ENCODE peak calls at places on chromosomes 16 and 17, in five cellular contexts. One of them, this sample, is unnamed.
A peak's percentile ranks its signal among the peaks of the same experiment; 100 is the strongest.

GRCh38 chr17:72079700-72080099 is 41.1 kb upstream of the SOX9 start:
- DNase-seq in cardiac fibroblast: peak; percentile 2
- DNase-seq in psoas muscle: no peak
- DNase-seq in kidney epithelial cell: no peak
- DNase-seq in left ventricle myocardium inferior: no peak
- DNase-seq in this sample: no peak

GRCh38 chr17:3926860-3927627 is 10.8 kb upstream of the P2RX1 start:
- DNase-seq in cardiac fibroblast: no peak
- DNase-seq in kidney epithelial cell: no peak
- DNase-seq in psoas muscle: no peak
- DNase-seq in left ventricle myocardium inferior: no peak
- DNase-seq in this sample: no peak

GRCh38 chr16:50244504-50245416 is 21.6 kb upstream of the ADCY7 start:
- DNase-seq in left ventricle myocardium inferior: no peak
- DNase-seq in psoas muscle: no peak
- DNase-seq in kidney epithelial cell: no peak
- DNase-seq in cardiac fibroblast: no peak
- DNase-seq in this sample: no peak

GRCh38 chr17:77779711-77780539 is 178.6 kb upstream of the TNRC6C start:
- DNase-seq in left ventricle myocardium inferior: peak; percentile 41
- DNase-seq in psoas muscle: peak; percentile 6
- DNase-seq in kidney epithelial cell: no peak
- DNase-seq in cardiac fibroblast: no peak
- DNase-seq in this sample: no peak

GRCh38 chr16:10885246-10885645 is 8.2 kb downstream of the CIITA start:
- DNase-seq in cardiac fibroblast: no peak
- DNase-seq in left ventricle myocardium inferior: no peak
- DNase-seq in psoas muscle: no peak
- DNase-seq in kidney epithelial cell: no peak
- DNase-seq in this sample: no peak

GRCh38 chr17:82598256-82599011 is 49.8 kb downstream of the WDR45B start:
- DNase-seq in psoas muscle: no peak
- DNase-seq in cardiac fibroblast: peak; percentile 79
- DNase-seq in left ventricle myocardium inferior: no peak
- DNase-seq in kidney epithelial cell: no peak
- DNase-seq in this sample: no peak

GRCh38 chr16:56477096-56477878 is 25.9 kb downstream of the OGFOD1 start:
- DNase-seq in cardiac fibroblast: peak; percentile 90
- DNase-seq in kidney epithelial cell: peak; percentile 53
- DNase-seq in psoas muscle: no peak
- DNase-seq in left ventricle myocardium inferior: no peak
- DNase-seq in this sample: peak; percentile 78

GRCh38 chr17:62995377-62995885 is 29.4 kb downstream of the TANC2 start:
- DNase-seq in psoas muscle: no peak
- DNase-seq in cardiac fibroblast: peak; percentile 62
- DNase-seq in kidney epithelial cell: no peak
- DNase-seq in left ventricle myocardium inferior: no peak
- DNase-seq in this sample: no peak

DNA sequence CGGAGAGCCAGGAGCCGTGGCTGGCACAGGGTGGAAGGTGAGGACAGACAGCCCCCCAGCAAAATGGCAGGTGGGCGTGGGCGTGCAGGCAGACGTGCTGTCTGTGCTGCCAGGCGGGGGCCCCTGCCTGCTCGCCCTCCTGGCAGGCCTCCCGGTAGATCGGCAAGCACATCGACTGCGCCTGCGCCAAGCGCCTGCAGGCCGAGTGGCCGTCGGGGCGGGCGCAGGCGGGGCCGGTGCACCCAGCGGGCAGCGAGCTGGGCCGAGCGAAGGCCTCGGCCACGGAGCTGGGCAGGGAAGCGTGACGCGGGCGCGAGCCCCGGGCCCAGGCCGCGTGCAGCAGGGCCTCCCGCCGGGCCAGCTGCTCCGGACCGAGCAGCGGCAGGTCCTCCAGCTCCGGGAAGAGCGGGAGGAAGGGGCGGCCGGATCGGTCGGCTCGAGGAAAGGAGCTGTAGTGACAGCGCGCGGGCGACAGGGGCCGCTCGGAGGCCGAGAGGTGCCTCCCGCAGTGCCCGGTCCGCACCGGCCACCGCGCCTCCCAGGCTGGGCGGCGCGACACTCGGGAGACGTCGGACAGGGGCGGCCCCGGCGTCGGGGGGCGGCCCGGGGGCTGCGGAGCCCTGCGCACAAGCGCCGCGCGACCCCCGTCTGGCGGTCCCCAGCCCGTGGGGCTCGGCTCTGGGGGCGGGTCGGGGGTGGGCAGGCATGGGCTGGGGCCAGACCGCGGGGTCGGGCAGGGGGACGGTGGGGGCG is 16.9 kb downstream of the GRIN2C start:
- DNase-seq in left ventricle myocardium inferior: peak; percentile 76
- DNase-seq in cardiac fibroblast: peak; percentile 63
- DNase-seq in psoas muscle: peak; percentile 78
- DNase-seq in kidney epithelial cell: no peak
- DNase-seq in this sample: no peak
- H3K4me3 ChIP-seq in left ventricle myocardium inferior: peak overlapping the region; percentile 64
- H3K4me3 ChIP-seq in cardiac fibroblast: peak overlapping the region; percentile 8
- H3K4me3 ChIP-seq in psoas muscle: peak overlapping the region; percentile 52
- H3K4me3 ChIP-seq in kidney epithelial cell: peak overlapping the region; percentile 25
- H3K4me3 ChIP-seq in this sample: no peak overlapping the region

DNA sequence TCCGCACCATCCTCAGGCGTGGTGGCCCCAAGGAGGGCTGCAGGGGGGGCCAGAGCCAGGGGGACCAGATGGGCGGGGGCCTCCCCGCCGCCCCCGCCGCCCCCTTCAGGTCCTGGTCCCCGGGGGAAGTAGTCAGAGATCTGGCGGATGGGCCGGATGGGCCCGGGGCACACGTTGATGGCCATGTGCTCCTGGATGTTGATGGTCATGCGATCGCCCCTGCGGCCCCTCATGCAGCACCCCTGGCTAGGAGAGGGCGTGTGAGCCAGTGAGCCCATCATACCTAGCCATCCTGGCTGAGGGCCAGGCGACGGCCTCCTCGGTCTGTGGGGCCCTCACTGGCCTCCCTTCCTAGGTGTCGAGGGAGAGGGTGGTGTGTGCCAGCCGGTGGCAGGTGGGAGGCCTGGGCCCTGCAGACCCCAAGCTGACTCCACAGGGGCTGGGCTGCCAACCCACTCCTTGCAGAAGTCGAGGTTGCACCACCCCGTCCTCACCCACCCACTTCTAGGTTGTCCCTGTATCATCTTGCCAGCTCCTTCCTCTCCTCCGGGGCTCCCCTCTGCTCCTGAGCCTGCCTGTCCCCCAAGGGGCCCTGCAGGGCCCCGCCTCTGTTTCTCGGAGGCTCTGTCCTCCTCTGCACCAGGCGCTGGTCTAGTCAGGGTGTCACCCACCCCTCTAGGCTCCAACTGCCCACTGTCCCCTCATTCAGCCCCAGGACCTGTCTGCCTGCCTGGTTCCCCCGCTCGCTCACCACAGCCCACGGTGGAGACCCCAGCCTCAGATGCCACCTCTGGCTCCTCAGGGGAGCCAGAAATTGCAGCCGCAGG is 624 bp downstream of the DOC2A start:
- DNase-seq in kidney epithelial cell: no peak
- DNase-seq in left ventricle myocardium inferior: no peak
- DNase-seq in cardiac fibroblast: no peak
- DNase-seq in psoas muscle: no peak
- DNase-seq in this sample: no peak
- H3K4me3 ChIP-seq in kidney epithelial cell: peak overlapping the region; percentile 8
- H3K4me3 ChIP-seq in left ventricle myocardium inferior: peak overlapping the region; percentile 60
- H3K4me3 ChIP-seq in cardiac fibroblast: no peak overlapping the region
- H3K4me3 ChIP-seq in psoas muscle: peak overlapping the region; percentile 52
- H3K4me3 ChIP-seq in this sample: peak overlapping the region; percentile 10

DNA sequence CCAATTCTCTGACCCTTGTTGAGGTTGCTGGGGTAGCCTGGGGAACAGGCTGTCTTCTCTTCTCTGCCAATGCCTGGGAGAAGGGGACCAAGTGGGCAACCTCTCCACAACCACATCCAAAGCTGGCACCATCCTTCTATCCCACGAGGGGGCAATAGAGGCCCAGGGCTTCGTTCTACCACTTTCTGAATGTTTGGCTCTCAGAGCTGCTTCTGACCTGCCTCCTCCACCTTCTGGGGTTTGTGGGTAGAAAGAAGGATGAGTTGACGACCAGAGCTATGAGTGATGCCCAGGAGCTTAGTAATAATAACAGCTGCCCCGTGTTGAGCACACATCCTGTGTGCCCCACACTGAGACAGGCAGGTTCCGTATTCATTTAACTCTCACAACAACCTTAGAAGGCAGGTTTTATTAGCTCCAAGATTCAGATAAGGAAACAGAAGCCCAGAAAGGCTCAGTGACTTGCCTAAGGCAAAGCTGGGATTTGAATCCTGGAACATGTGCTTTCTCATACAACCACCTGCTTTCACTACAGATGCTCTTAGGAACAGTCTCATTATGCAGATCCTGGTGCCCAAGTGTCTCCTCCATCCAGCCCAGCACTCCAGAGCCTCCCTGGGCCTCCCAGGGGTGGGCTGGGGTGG is 11.1 kb downstream of the TSPOAP1 start:
- DNase-seq in kidney epithelial cell: peak; percentile 60
- DNase-seq in left ventricle myocardium inferior: no peak
- DNase-seq in psoas muscle: no peak
- DNase-seq in cardiac fibroblast: peak; percentile 62
- DNase-seq in this sample: peak; percentile 2
- H3K4me3 ChIP-seq in kidney epithelial cell: no peak overlapping the region
- H3K4me3 ChIP-seq in left ventricle myocardium inferior: no peak overlapping the region
- H3K4me3 ChIP-seq in psoas muscle: no peak overlapping the region
- H3K4me3 ChIP-seq in cardiac fibroblast: no peak overlapping the region
- H3K4me3 ChIP-seq in this sample: no peak overlapping the region

DNA sequence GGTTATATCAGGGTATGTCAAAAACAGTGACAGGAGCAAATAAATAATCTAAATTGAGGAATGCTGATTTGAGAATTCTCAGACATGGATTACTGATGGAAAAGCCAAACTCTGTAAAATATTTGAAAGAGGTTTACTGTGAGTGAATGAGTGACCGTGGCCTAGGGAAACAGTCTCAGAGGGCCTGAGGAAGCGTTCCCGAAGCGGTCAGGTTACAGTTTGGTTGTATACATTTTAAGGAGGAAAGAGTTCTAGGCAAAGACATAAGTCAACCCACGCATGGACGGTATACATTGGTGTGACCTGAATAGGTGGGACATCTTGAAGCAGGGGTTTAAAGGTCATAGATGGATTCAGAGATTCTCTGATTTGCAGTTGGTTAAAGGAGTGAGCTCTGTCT is 771.7 kb downstream of the KCNJ18 start:
- DNase-seq in cardiac fibroblast: no peak
- DNase-seq in psoas muscle: no peak
- DNase-seq in kidney epithelial cell: no peak
- DNase-seq in left ventricle myocardium inferior: no peak
- DNase-seq in this sample: no peak
- H3K4me3 ChIP-seq in cardiac fibroblast: no peak overlapping the region
- H3K4me3 ChIP-seq in psoas muscle: no peak overlapping the region
- H3K4me3 ChIP-seq in kidney epithelial cell: no peak overlapping the region
- H3K4me3 ChIP-seq in left ventricle myocardium inferior: no peak overlapping the region
- H3K4me3 ChIP-seq in this sample: no peak overlapping the region

GRCh38 chr16:80230328-80231117 is 310.3 kb upstream of the DYNLRB2 start:
- DNase-seq in left ventricle myocardium inferior: no peak
- DNase-seq in kidney epithelial cell: no peak
- DNase-seq in cardiac fibroblast: no peak
- DNase-seq in psoas muscle: no peak
- DNase-seq in this sample: no peak

GRCh38 chr16:80231118-80231515 is 309.7 kb upstream of the DYNLRB2 start:
- DNase-seq in psoas muscle: no peak
- DNase-seq in left ventricle myocardium inferior: no peak
- DNase-seq in kidney epithelial cell: no peak
- DNase-seq in cardiac fibroblast: peak; percentile 13
- DNase-seq in this sample: no peak

GRCh38 chr16:80231888-80232287 is 308.9 kb upstream of the DYNLRB2 start:
- DNase-seq in psoas muscle: no peak
- DNase-seq in kidney epithelial cell: peak; percentile 81
- DNase-seq in left ventricle myocardium inferior: no peak
- DNase-seq in cardiac fibroblast: peak; percentile 83
- DNase-seq in this sample: no peak

GRCh38 chr16:80226499-80226898 is 314.3 kb upstream of the DYNLRB2 start:
- DNase-seq in kidney epithelial cell: no peak
- DNase-seq in left ventricle myocardium inferior: no peak
- DNase-seq in psoas muscle: no peak
- DNase-seq in cardiac fibroblast: no peak
- DNase-seq in this sample: no peak
- H3K4me3 ChIP-seq in kidney epithelial cell: no peak overlapping the region
- H3K4me3 ChIP-seq in left ventricle myocardium inferior: no peak overlapping the region
- H3K4me3 ChIP-seq in psoas muscle: no peak overlapping the region
- H3K4me3 ChIP-seq in cardiac fibroblast: no peak overlapping the region
- H3K4me3 ChIP-seq in this sample: no peak overlapping the region

DNA sequence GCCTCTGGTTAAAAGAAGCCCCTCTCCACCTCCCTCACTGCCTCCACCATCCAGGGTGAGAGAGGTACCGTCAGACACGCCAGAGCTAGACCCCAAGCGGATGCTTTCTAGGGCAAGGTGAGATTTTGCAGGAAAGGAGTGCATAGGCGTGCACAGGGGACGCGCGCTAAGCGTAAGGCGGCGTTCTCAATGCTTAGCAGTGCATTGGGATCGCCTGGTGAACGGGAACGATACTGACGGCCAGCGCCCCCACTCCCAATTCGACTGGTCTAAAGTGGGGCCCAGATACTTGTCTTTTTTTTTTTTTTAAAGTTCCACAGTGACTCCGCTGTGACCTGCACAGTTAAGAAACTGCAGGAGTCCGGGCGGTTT is 57.9 kb upstream of the CREBBP start:
- DNase-seq in cardiac fibroblast: no peak
- DNase-seq in kidney epithelial cell: no peak
- DNase-seq in psoas muscle: no peak
- DNase-seq in left ventricle myocardium inferior: no peak
- DNase-seq in this sample: no peak
- H3K4me3 ChIP-seq in cardiac fibroblast: peak overlapping the region; percentile 48
- H3K4me3 ChIP-seq in kidney epithelial cell: no peak overlapping the region
- H3K4me3 ChIP-seq in psoas muscle: peak overlapping the region; percentile 72
- H3K4me3 ChIP-seq in left ventricle myocardium inferior: peak overlapping the region; percentile 72
- H3K4me3 ChIP-seq in this sample: peak overlapping the region; percentile 49

GRCh38 chr16:88684569-88685155 is 1.6 kb downstream of the SNAI3 start:
- DNase-seq in left ventricle myocardium inferior: no peak
- DNase-seq in kidney epithelial cell: no peak
- DNase-seq in psoas muscle: peak; percentile 44
- DNase-seq in cardiac fibroblast: no peak
- DNase-seq in this sample: no peak

GRCh38 chr16:88686062-88686438 is 257 bp downstream of the SNAI3 start:
- DNase-seq in psoas muscle: no peak
- DNase-seq in cardiac fibroblast: no peak
- DNase-seq in kidney epithelial cell: no peak
- DNase-seq in left ventricle myocardium inferior: no peak
- DNase-seq in this sample: no peak

GRCh38 chr16:88687254-88687576 is 908 bp upstream of the SNAI3 start:
- DNase-seq in left ventricle myocardium inferior: no peak
- DNase-seq in cardiac fibroblast: no peak
- DNase-seq in psoas muscle: no peak
- DNase-seq in kidney epithelial cell: no peak
- DNase-seq in this sample: no peak

GRCh38 chr16:88686439-88687253 is at the start of gene SNAI3:
- DNase-seq in kidney epithelial cell: no peak
- DNase-seq in left ventricle myocardium inferior: peak; percentile 85
- DNase-seq in psoas muscle: peak; percentile 92
- DNase-seq in cardiac fibroblast: peak; percentile 39
- DNase-seq in this sample: peak; percentile 11

GRCh38 chr16:88685156-88686061 is 898 bp downstream of the SNAI3 start:
- DNase-seq in psoas muscle: peak; percentile 74
- DNase-seq in kidney epithelial cell: no peak
- DNase-seq in left ventricle myocardium inferior: no peak
- DNase-seq in cardiac fibroblast: peak; percentile 68
- DNase-seq in this sample: no peak
- H3K4me3 ChIP-seq in psoas muscle: peak overlapping the region; percentile 86
- H3K4me3 ChIP-seq in kidney epithelial cell: peak overlapping the region; percentile 44
- H3K4me3 ChIP-seq in left ventricle myocardium inferior: peak overlapping the region; percentile 76
- H3K4me3 ChIP-seq in cardiac fibroblast: peak overlapping the region; percentile 50
- H3K4me3 ChIP-seq in this sample: peak overlapping the region; percentile 50

GRCh38 chr16:642189-643049 is 791 bp downstream of the MCRIP2 start:
- DNase-seq in left ventricle myocardium inferior: peak; percentile 67
- DNase-seq in psoas muscle: peak; percentile 85
- DNase-seq in kidney epithelial cell: no peak
- DNase-seq in cardiac fibroblast: peak; percentile 31
- DNase-seq in this sample: no peak
- H3K4me3 ChIP-seq in left ventricle myocardium inferior: peak overlapping the region; percentile 87
- H3K4me3 ChIP-seq in psoas muscle: peak overlapping the region; percentile 88
- H3K4me3 ChIP-seq in kidney epithelial cell: peak overlapping the region; percentile 61
- H3K4me3 ChIP-seq in cardiac fibroblast: peak overlapping the region; percentile 55
- H3K4me3 ChIP-seq in this sample: peak overlapping the region; percentile 57

This sample was measured in retinal pigment epithelial cell.